ENCODE peak calls at places on chromosome 5, in four cellular contexts. K is psoas muscle, R is breast epithelium, T is pancreas. G is an unnamed sample. For H3K9me3, the result is how much of the 10 kb centered on the place peaks cover.

GRCh38 chr5:160550075-160550474 is 128.4 kb downstream of the PTTG1 start:
- DNase-seq in K (no peak), R (no peak), T (no peak), G (no peak)

GRCh38 chr5:168064933-168065622 is 226.4 kb upstream of the WWC1 start:
- DNase-seq in K (no peak), R (no peak), T (no peak), G (no peak)

GRCh38 chr5:76104027-76104426 is 20.8 kb downstream of the SV2C start:
- DNase-seq in K (no peak), R (no peak), T (peak), G (no peak)

GRCh38 chr5:109191153-109191558 is 218.6 kb downstream of the PJA2 start:
- DNase-seq in K (no peak), R (no peak), T (no peak), G (no peak)

GRCh38 chr5:178415353-178415752 is 174.8 kb downstream of the COL23A1 start:
- DNase-seq in K (no peak), R (no peak), T (peak), G (no peak)

GRCh38 chr5:175521313-175521833 is 43.0 kb downstream of the SFXN1 start:
- DNase-seq in K (no peak), R (no peak), T (no peak), G (no peak)

GRCh38 chr5:139806111-139806510 is 10.5 kb downstream of the PSD2 start:
- DNase-seq in K (no peak), R (no peak), T (peak), G (no peak)

GRCh38 chr5:62596096-62596495 is 17.5 kb downstream of the LRRC70 start:
- DNase-seq in K (no peak), R (no peak), T (no peak), G (no peak)

GRCh38 chr5:132479073-132479811 is 11.3 kb downstream of the IRF1 start:
- DNase-seq in K (no peak), R (no peak), T (no peak), G (no peak)

GRCh38 chr5:58245479-58245845 is 214.4 kb downstream of the PLK2 start:
- DNase-seq in K (no peak), R (no peak), T (no peak), G (no peak)

GRCh38 chr5:19314840-19315239 is 673.2 kb downstream of the CDH18 start:
- DNase-seq in K (no peak), R (no peak), T (no peak), G (no peak)

GRCh38 chr5:78574731-78575161 is 73.8 kb downstream of the LHFPL2 start:
- DNase-seq in K (no peak), R (no peak), T (no peak), G (no peak)

GRCh38 chr5:119274024-119274766 is 81.6 kb upstream of the TNFAIP8 start:
- DNase-seq in K (no peak), R (no peak), T (no peak), G (no peak)

GRCh38 chr5:135190345-135191083 is 156.5 kb upstream of the PITX1 start:
- DNase-seq in K (no peak), R (no peak), T (no peak), G (no peak)

GRCh38 chr5:155915626-155916025 is 411.3 kb upstream of the SGCD start:
- DNase-seq in K (no peak), R (no peak), T (no peak), G (no peak)

GRCh38 chr5:143195496-143195895 is 208.0 kb downstream of the NR3C1 start:
- DNase-seq in K (no peak), R (no peak), T (no peak), G (no peak)

GRCh38 chr5:107232793-107233192 is 437.9 kb downstream of the EFNA5 start:
- DNase-seq in K (no peak), R (no peak), T (no peak), G (no peak)

GRCh38 chr5:125870271-125870670 is 552.9 kb upstream of the GRAMD2B start:
- DNase-seq in K (no peak), R (no peak), T (no peak), G (no peak)

GRCh38 chr5:163269624-163270023 is 167.8 kb upstream of the CCNG1 start:
- DNase-seq in K (no peak), R (no peak), T (no peak), G (no peak)

GRCh38 chr5:176183321-176184074 is 54.7 kb upstream of the SIMC1 start:
- DNase-seq in K (no peak), R (no peak), T (no peak), G (no peak)

GRCh38 chr5:52981507-52981906 is 7.6 kb upstream of the ITGA2 start:
- DNase-seq in K (no peak), R (no peak), T (no peak), G (no peak)

GRCh38 chr5:72746736-72747135 is 69.7 kb upstream of the TNPO1 start:
- DNase-seq in K (no peak), R (no peak), T (no peak), G (no peak)

GRCh38 chr5:14741721-14742426 is 77.4 kb downstream of the OTULIN start:
- DNase-seq in K (no peak), R (no peak), T (no peak), G (no peak)

DNA sequence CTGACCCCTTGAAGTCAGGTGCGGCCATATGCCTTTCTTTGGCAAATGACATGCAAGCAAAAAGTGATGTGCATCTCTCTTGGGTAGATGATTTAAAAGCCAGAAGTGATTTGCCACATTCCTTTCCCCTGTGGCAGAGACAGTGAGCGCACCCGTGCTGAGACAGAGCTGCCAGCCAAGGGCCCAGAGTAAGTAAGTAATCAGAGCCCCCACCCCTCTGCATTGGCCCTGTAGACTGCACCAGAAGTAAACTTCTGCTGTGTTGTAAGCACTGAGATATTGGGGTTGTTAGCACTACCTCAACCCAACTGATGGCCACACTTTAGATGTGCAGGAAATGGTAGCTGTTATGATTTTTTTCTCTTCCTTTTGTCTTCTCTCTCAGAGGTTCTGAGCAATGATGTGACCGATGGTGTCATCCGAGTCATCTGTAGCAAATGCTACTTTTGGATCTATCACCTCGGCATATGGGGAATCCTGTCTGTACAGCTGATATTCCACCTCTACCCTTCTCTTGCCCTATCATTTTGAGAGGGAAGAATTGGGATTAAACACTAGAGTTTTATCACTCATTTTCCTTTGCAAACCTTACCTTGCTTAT is 58.0 kb downstream of the DOCK2 start:
- DNase-seq in K (no peak), R (no peak), T (no peak), G (no peak)
- H3K27ac ChIP-seq in K (no peak), R (no peak), T (no peak), G (no peak)

DNA sequence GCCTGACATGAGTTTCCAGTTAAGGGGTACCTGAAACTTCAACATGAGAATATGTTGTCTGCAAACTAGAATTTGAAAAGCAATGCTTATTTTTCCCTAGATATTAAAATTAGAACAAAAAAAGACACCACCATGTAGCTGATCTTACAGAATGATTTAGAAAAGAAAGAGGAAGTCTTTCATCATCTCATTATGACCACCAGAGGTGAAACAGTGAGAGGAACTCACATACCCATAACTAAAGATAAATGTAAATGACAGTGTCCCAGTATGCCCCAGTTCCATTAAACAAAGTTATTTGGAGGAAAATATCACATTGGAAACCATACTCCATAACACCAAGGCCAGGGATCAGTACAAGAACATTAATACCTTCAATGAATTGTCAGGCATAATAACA is 6.9 kb downstream of the TAF7 start:
- DNase-seq in K (no peak), R (no peak), T (no peak), G (no peak)
- H3K9me3 ChIP-seq in K (half or more), R (half or more), T (under half), G (half or more)

GRCh38 chr5:149411738-149412519 is 32.8 kb upstream of the IL17B start:
- DNase-seq in K (no peak), R (no peak), T (no peak), G (no peak)
- H3K4me3 ChIP-seq in K (peak), R (peak), T (no peak), G (peak)

GRCh38 chr5:40736103-40736875 is 19.5 kb downstream of the TTC33 start:
- DNase-seq in K (no peak), R (no peak), T (no peak), G (no peak)
- H3K27ac ChIP-seq in K (no peak), R (no peak), T (no peak), G (no peak)

GRCh38 chr5:50299896-50300295 is 141.2 kb downstream of the EMB start:
- DNase-seq in K (no peak), R (no peak), T (no peak), G (no peak)

GRCh38 chr5:50302815-50303490 is 138.1 kb downstream of the EMB start:
- DNase-seq in K (no peak), R (no peak), T (no peak), G (no peak)

GRCh38 chr5:50300878-50301277 is 140.2 kb downstream of the EMB start:
- DNase-seq in K (no peak), R (no peak), T (no peak), G (no peak)

DNA sequence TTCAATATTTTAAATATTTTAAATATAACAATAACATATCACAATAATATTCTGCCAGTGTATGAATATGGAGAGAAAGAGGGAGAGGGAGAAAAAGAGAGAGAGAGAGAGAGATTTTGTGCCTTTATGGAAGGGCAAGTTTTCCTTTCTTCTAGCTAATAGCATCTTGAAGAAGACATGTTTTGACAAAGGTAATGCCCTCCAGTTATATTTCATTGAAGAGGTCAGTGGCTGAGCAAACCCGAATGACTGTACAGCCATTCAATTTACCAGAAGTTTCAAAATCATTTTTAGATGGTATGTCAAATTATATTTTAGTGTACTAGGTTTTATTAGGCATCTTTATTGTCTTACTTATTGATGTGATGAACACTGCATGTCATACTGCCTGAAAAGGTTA is 139.3 kb downstream of the EMB start:
- DNase-seq in K (no peak), R (no peak), T (no peak), G (no peak)
- H3K9me3 ChIP-seq in K (under half), R (under half), T (under half), G (under half)

DNA sequence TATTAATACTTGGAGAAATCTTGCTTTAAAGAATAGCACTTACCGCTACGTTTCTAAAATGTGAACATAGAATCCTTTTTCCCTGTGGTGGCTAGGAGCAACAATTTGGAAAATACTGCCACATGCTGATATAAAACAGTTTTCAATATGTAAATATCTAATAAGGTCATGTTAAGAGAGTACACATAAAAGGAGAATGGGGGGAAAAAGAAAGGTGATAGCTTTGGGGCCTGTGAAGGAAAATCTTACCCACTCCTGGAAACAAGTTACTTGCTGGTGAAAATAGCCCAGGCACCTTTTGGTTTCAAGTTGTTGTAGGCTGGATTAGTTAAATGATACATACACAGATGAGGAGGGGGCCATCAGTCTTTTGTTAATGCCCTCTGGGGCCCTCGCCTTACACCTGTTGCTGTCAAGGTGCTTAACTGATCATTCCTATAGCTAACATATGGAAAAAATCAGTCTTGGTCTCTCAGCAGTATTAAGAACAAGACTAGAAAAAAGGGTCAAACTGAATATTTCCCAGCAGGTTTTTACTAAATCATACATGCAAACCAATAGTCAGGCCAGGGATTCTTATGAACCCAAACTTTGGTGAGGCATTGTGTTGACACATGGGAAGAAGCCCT is 24.1 kb downstream of the FYB1 start:
- DNase-seq in K (no peak), R (no peak), T (no peak), G (no peak)
- H3K4me3 ChIP-seq in K (no peak), R (no peak), T (no peak), G (no peak)

G was measured in lower lobe of right lung.